ENCODE peak calls at places on chromosomes 4 and X, in five cellular contexts. U, R, E, Y and H are unnamed samples.

GRCh38 chr4:4408132-4408523 is 21.2 kb downstream of the NSG1 start:
- DNase-seq in U (no peak), R (no peak), E (no peak), Y (no peak), H (no peak)

GRCh38 chrX:45769919-45770582 is 569.4 kb upstream of the DIPK2B start:
- DNase-seq in U (peak; percentile 70), R (peak; percentile 56), E (peak; percentile 71), Y (peak; percentile 88), H (peak; percentile 62)

GRCh38 chr4:73662709-73663546 is 42.7 kb upstream of the RASSF6 start:
- DNase-seq in U (no peak), R (no peak), E (no peak), Y (no peak), H (no peak)

GRCh38 chr4:5307928-5308327 is 256.6 kb downstream of the STK32B start:
- DNase-seq in U (no peak), R (no peak), E (no peak), Y (no peak), H (no peak)

GRCh38 chr4:110514889-110515479 is 39.0 kb downstream of the ENPEP start:
- DNase-seq in U (no peak), R (no peak), E (no peak), Y (peak; percentile 30), H (no peak)

GRCh38 chr4:22884157-22884556 is 191.4 kb downstream of the GBA3 start:
- DNase-seq in U (no peak), R (no peak), E (no peak), Y (no peak), H (no peak)

GRCh38 chr4:3386486-3386885 is 55.3 kb upstream of the HGFAC start:
- DNase-seq in U (no peak), R (no peak), E (no peak), Y (no peak), H (no peak)

GRCh38 chr4:105896461-105896939 is 1.2 kb downstream of the NPNT start:
- DNase-seq in U (no peak), R (no peak), E (peak; percentile 48), Y (no peak), H (no peak)

GRCh38 chrX:33987458-33987857 is 144.7 kb downstream of the FAM47A start:
- DNase-seq in U (no peak), R (no peak), E (no peak), Y (no peak), H (no peak)

GRCh38 chrX:46837543-46838481 is 969 bp downstream of the RP2 start:
- DNase-seq in U (no peak), R (no peak), E (no peak), Y (peak; percentile 12), H (no peak)

GRCh38 chrX:143781103-143781502 is 60.6 kb upstream of the SPANXN2 start:
- DNase-seq in U (no peak), R (no peak), E (no peak), Y (no peak), H (no peak)

GRCh38 chr4:31645211-31645610 is 925.0 kb downstream of the PCDH7 start:
- DNase-seq in U (no peak), R (no peak), E (no peak), Y (no peak), H (no peak)

GRCh38 chrX:368811-369562 is 17.7 kb downstream of the PPP2R3B start:
- DNase-seq in U (no peak), R (no peak), E (no peak), Y (no peak), H (peak; percentile 80)
- TF ChIP-seq POLR2A in U (no peak), R (no peak), E (no peak), Y (no peak), H (no peak)

GRCh38 chrX:6985537-6985936 is 162.0 kb upstream of the STS start:
- DNase-seq in U (no peak), R (no peak), E (no peak), Y (peak; percentile 3), H (no peak)
- H3K4me1 ChIP-seq in U (no peaks in the 10 kb centered on the region), R (peaks cover 14% of the 10 kb centered on the region), E (no peaks in the 10 kb centered on the region), Y (peaks cover 25% of the 10 kb centered on the region), H (no peaks in the 10 kb centered on the region)

DNA sequence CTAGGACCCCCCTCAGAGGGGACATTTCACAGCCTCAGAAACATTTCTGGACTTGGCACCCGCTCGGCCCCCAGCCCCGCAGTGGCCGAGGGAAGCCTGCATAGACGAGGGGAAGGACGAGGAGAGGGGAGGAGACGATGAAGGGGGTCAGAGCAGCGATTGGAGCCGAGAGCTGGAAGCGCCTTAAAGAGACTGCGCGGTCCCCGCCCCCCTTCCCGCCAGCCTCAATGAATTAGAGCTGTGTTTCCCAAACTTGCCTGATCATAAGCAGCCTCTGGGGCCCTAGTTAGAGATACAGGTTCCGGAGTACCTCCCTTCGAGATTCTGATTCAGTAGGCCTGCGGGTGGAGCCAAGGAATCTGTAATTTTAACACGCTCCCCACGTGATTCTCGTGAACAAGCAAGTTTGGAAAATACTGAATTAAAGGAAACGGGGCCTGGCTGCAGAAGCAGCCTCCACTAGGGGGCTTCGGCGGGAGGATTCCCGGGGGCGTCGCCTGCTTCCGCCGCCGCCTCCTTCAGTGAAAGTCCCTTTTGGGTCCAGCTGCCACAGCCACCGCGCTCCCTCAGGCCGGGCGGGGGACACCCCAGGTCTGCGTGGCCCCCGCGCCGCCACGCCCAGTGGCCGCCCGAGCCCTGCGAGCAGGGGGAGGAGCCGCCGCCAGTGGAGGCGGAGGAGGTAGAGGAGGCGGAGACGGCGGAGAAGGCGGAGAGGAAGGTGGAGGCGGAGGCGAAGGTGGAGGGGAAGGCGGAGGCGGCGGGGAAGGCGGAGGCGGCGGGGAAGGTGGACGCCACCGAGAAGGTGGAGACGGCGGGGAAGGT is at the start of gene USP27X:
- DNase-seq in U (peak; percentile 80), R (peak; percentile 81), E (peak; percentile 81), Y (peak; percentile 86), H (peak; percentile 80)
- TF ChIP-seq POLR2A in U (no peak), R (peak; percentile 10), E (peak; percentile 66), Y (no peak), H (peak; percentile 51)

GRCh38 chr4:169200361-169201030 is 70.3 kb downstream of the SH3RF1 start:
- DNase-seq in U (no peak), R (no peak), E (no peak), Y (no peak), H (no peak)
- H3K4me1 ChIP-seq in U (peaks cover 30% of the 10 kb centered on the region), R (peaks cover 55% of the 10 kb centered on the region), E (peaks cover 77% of the 10 kb centered on the region), Y (peaks cover 26% of the 10 kb centered on the region), H (peaks cover 12% of the 10 kb centered on the region)

DNA sequence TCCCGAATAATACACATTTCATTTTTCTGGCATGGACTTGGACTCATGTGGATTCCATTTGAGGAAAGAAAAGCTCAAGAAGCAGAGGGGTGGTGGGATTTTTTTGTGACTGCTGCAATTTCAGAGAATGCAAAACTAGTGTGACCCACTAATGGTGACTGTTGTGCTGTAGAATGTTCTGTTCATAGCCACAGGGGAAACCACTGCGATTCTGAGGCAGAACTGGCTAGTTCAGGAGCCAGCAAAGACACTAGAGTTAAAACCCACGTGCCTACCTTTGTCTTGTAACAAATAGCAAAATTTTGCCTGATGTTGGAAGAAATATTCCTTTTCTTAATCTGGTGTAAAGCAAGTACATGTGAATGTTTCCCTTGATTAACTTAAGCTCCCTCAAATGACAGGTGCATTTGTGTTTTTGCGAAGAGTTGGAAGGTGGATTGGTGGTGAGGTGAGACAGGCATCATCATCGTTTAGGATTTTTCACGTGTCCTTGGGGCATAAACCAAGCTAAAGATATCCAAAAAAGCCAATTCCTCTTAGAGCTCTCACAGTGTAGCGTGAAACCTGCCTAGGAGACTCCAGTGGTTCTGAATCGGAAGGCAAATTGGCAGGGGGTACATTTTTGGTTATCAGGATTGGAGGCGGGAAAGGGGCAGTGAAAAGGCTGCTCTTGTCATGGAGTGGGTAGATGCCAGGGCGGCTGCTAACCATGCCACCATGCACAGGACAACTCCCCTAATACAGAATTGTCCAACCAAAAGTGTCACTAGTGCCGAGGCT is 38.1 kb upstream of the FAM9C start:
- DNase-seq in U (no peak), R (no peak), E (no peak), Y (no peak), H (no peak)
- TF ChIP-seq POLR2A in U (no peak), R (no peak), E (no peak), Y (no peak), H (no peak)

GRCh38 chr4:86556791-86557415 is 37.2 kb upstream of the PTPN13 start:
- DNase-seq in U (no peak), R (no peak), E (no peak), Y (no peak), H (no peak)

GRCh38 chr4:86560447-86560846 is 33.7 kb upstream of the PTPN13 start:
- DNase-seq in U (no peak), R (no peak), E (no peak), Y (no peak), H (no peak)

GRCh38 chr4:86557526-86557925 is 36.6 kb upstream of the PTPN13 start:
- DNase-seq in U (no peak), R (no peak), E (no peak), Y (no peak), H (no peak)

GRCh38 chr4:86558799-86559198 is 35.3 kb upstream of the PTPN13 start:
- DNase-seq in U (no peak), R (no peak), E (no peak), Y (no peak), H (no peak)

DNA sequence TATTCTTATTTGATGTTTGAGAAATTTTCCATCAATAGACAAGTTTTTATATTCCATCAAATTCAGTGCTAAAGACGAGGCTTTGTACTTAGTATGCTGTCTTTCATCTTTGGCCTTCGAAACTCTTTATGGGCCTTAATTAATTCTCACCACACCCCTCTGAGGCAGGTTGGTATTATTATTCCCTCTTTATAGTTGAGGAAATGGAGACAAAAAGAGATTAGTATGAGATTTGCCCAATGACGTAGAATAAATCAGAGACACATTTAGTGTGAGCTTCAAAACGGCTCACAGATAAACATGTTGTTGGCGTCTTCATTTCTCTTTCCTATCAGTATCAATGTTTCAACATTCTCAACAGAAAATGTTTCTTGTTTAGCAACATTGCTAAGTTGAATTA is 35.9 kb upstream of the PTPN13 start:
- DNase-seq in U (no peak), R (no peak), E (no peak), Y (no peak), H (no peak)
- H3K4me1 ChIP-seq in U (peaks cover 13% of the 10 kb centered on the region), R (peaks cover 9% of the 10 kb centered on the region), E (peaks cover 15% of the 10 kb centered on the region), Y (no peaks in the 10 kb centered on the region), H (peaks cover 31% of the 10 kb centered on the region)